ENCODE peak calls at places on chromosomes 11 and 22, in eight cellular contexts. One of them, this sample, is unnamed.

GRCh38 chr11:12459374-12459773 is 82.0 kb downstream of the PARVA start:
- DNase-seq in brain microvascular endothelial cell: no peak
- DNase-seq in HL-60: no peak
- DNase-seq in kidney: no peak
- DNase-seq in right lobe of liver: no peak
- DNase-seq in effector memory CD4-positive, alpha-beta T cell: no peak
- DNase-seq in neuronal stem cell: no peak
- DNase-seq in H9: no peak
- DNase-seq in this sample: no peak

GRCh38 chr22:43510226-43511070 is 98.6 kb downstream of the MPPED1 start:
- DNase-seq in right lobe of liver: peak; percentile 38
- DNase-seq in brain microvascular endothelial cell: no peak
- DNase-seq in H9: no peak
- DNase-seq in neuronal stem cell: no peak
- DNase-seq in effector memory CD4-positive, alpha-beta T cell: no peak
- DNase-seq in HL-60: no peak
- DNase-seq in kidney: peak; percentile 49
- DNase-seq in this sample: no peak

GRCh38 chr11:76391811-76392475 is 10.8 kb downstream of the GVQW3 start:
- DNase-seq in effector memory CD4-positive, alpha-beta T cell: no peak
- DNase-seq in kidney: no peak
- DNase-seq in H9: no peak
- DNase-seq in right lobe of liver: no peak
- DNase-seq in neuronal stem cell: no peak
- DNase-seq in brain microvascular endothelial cell: no peak
- DNase-seq in HL-60: no peak
- DNase-seq in this sample: no peak

GRCh38 chr11:64100345-64100744 is 64.6 kb downstream of the FLRT1 start:
- DNase-seq in neuronal stem cell: no peak
- DNase-seq in effector memory CD4-positive, alpha-beta T cell: no peak
- DNase-seq in HL-60: no peak
- DNase-seq in brain microvascular endothelial cell: no peak
- DNase-seq in right lobe of liver: no peak
- DNase-seq in H9: peak; percentile 57
- DNase-seq in kidney: no peak
- DNase-seq in this sample: no peak

GRCh38 chr11:73401217-73401923 is 25.2 kb downstream of the RELT start:
- DNase-seq in brain microvascular endothelial cell: peak; percentile 32
- DNase-seq in kidney: no peak
- DNase-seq in effector memory CD4-positive, alpha-beta T cell: no peak
- DNase-seq in H9: no peak
- DNase-seq in HL-60: no peak
- DNase-seq in neuronal stem cell: no peak
- DNase-seq in right lobe of liver: peak; percentile 14
- DNase-seq in this sample: no peak

GRCh38 chr11:47105974-47106373 is 70.7 kb downstream of the ARFGAP2 start:
- DNase-seq in HL-60: no peak
- DNase-seq in kidney: no peak
- DNase-seq in brain microvascular endothelial cell: no peak
- DNase-seq in neuronal stem cell: no peak
- DNase-seq in H9: no peak
- DNase-seq in effector memory CD4-positive, alpha-beta T cell: no peak
- DNase-seq in right lobe of liver: no peak
- DNase-seq in this sample: no peak

GRCh38 chr11:75262961-75263852 is 22.6 kb downstream of the TPBGL start:
- DNase-seq in neuronal stem cell: no peak
- DNase-seq in H9: no peak
- DNase-seq in kidney: peak; percentile 61
- DNase-seq in effector memory CD4-positive, alpha-beta T cell: no peak
- DNase-seq in brain microvascular endothelial cell: no peak
- DNase-seq in HL-60: no peak
- DNase-seq in right lobe of liver: peak; percentile 54
- DNase-seq in this sample: peak; percentile 36

GRCh38 chr11:59584294-59584693 is 31.3 kb downstream of the OSBP start:
- DNase-seq in brain microvascular endothelial cell: no peak
- DNase-seq in right lobe of liver: no peak
- DNase-seq in H9: no peak
- DNase-seq in kidney: no peak
- DNase-seq in effector memory CD4-positive, alpha-beta T cell: no peak
- DNase-seq in neuronal stem cell: no peak
- DNase-seq in HL-60: no peak
- DNase-seq in this sample: no peak

GRCh38 chr11:116879789-116880402 is 42.5 kb upstream of the APOA1 start:
- DNase-seq in HL-60: peak; percentile 60
- DNase-seq in H9: no peak
- DNase-seq in kidney: no peak
- DNase-seq in neuronal stem cell: peak; percentile 29
- DNase-seq in brain microvascular endothelial cell: peak; percentile 67
- DNase-seq in effector memory CD4-positive, alpha-beta T cell: no peak
- DNase-seq in right lobe of liver: no peak
- DNase-seq in this sample: no peak

GRCh38 chr11:10005955-10006525 is 288.0 kb downstream of the SBF2 start:
- DNase-seq in brain microvascular endothelial cell: no peak
- DNase-seq in H9: no peak
- DNase-seq in right lobe of liver: no peak
- DNase-seq in effector memory CD4-positive, alpha-beta T cell: no peak
- DNase-seq in neuronal stem cell: no peak
- DNase-seq in HL-60: no peak
- DNase-seq in kidney: no peak
- DNase-seq in this sample: no peak

GRCh38 chr22:37211075-37211852 is 1.0 kb downstream of the SSTR3 start:
- DNase-seq in brain microvascular endothelial cell: no peak
- DNase-seq in H9: no peak
- DNase-seq in kidney: peak; percentile 41
- DNase-seq in right lobe of liver: no peak
- DNase-seq in effector memory CD4-positive, alpha-beta T cell: no peak
- DNase-seq in HL-60: no peak
- DNase-seq in neuronal stem cell: no peak
- DNase-seq in this sample: peak; percentile 37

GRCh38 chr11:10872097-10872496 is 14.2 kb upstream of the ZBED5 start:
- DNase-seq in brain microvascular endothelial cell: no peak
- DNase-seq in HL-60: no peak
- DNase-seq in kidney: no peak
- DNase-seq in right lobe of liver: no peak
- DNase-seq in H9: no peak
- DNase-seq in effector memory CD4-positive, alpha-beta T cell: no peak
- DNase-seq in neuronal stem cell: no peak
- DNase-seq in this sample: no peak

GRCh38 chr11:45648931-45649330 is 16.5 kb downstream of the CHST1 start:
- DNase-seq in H9: no peak
- DNase-seq in HL-60: no peak
- DNase-seq in right lobe of liver: no peak
- DNase-seq in effector memory CD4-positive, alpha-beta T cell: no peak
- DNase-seq in neuronal stem cell: no peak
- DNase-seq in kidney: no peak
- DNase-seq in brain microvascular endothelial cell: no peak
- DNase-seq in this sample: no peak

GRCh38 chr11:75450826-75451783 is 18.1 kb upstream of the KLHL35 start:
- DNase-seq in HL-60: peak; percentile 14
- DNase-seq in brain microvascular endothelial cell: no peak
- DNase-seq in H9: peak; percentile 79
- DNase-seq in kidney: no peak
- DNase-seq in effector memory CD4-positive, alpha-beta T cell: no peak
- DNase-seq in neuronal stem cell: no peak
- DNase-seq in right lobe of liver: no peak
- DNase-seq in this sample: no peak

GRCh38 chr11:96199563-96200025 is 143.4 kb downstream of the MAML2 start:
- DNase-seq in neuronal stem cell: no peak
- DNase-seq in kidney: no peak
- DNase-seq in HL-60: no peak
- DNase-seq in H9: no peak
- DNase-seq in effector memory CD4-positive, alpha-beta T cell: peak; percentile 45
- DNase-seq in right lobe of liver: no peak
- DNase-seq in brain microvascular endothelial cell: peak; percentile 91
- DNase-seq in this sample: no peak

GRCh38 chr11:2928605-2929510 is at the start of gene PHLDA2:
- DNase-seq in right lobe of liver: peak; percentile 76
- DNase-seq in kidney: peak; percentile 89
- DNase-seq in brain microvascular endothelial cell: peak; percentile 59
- DNase-seq in effector memory CD4-positive, alpha-beta T cell: peak; percentile 46
- DNase-seq in H9: peak; percentile 67
- DNase-seq in neuronal stem cell: no peak
- DNase-seq in HL-60: peak; percentile 60
- DNase-seq in this sample: peak; percentile 79

GRCh38 chr11:57641426-57641825 is 8.3 kb downstream of the YPEL4 start:
- DNase-seq in kidney: no peak
- DNase-seq in HL-60: peak; percentile 48
- DNase-seq in neuronal stem cell: no peak
- DNase-seq in H9: no peak
- DNase-seq in brain microvascular endothelial cell: peak; percentile 36
- DNase-seq in effector memory CD4-positive, alpha-beta T cell: no peak
- DNase-seq in right lobe of liver: no peak
- DNase-seq in this sample: no peak

GRCh38 chr22:49230194-49230577 is 597.5 kb downstream of the BRD1 start:
- DNase-seq in effector memory CD4-positive, alpha-beta T cell: no peak
- DNase-seq in HL-60: no peak
- DNase-seq in kidney: no peak
- DNase-seq in neuronal stem cell: peak; percentile 50
- DNase-seq in right lobe of liver: no peak
- DNase-seq in brain microvascular endothelial cell: no peak
- DNase-seq in H9: peak; percentile 54
- DNase-seq in this sample: no peak

GRCh38 chr11:67367014-67367835 is 6.2 kb downstream of the CLCF1 start:
- DNase-seq in kidney: no peak
- DNase-seq in brain microvascular endothelial cell: no peak
- DNase-seq in effector memory CD4-positive, alpha-beta T cell: no peak
- DNase-seq in neuronal stem cell: no peak
- DNase-seq in H9: no peak
- DNase-seq in right lobe of liver: no peak
- DNase-seq in HL-60: peak; percentile 17
- DNase-seq in this sample: no peak
- H3K27ac ChIP-seq in kidney: no peak overlapping the region
- H3K27ac ChIP-seq in brain microvascular endothelial cell: no peak overlapping the region
- H3K27ac ChIP-seq in effector memory CD4-positive, alpha-beta T cell: no peak overlapping the region
- H3K27ac ChIP-seq in neuronal stem cell: no peak overlapping the region
- H3K27ac ChIP-seq in H9: no peak overlapping the region
- H3K27ac ChIP-seq in right lobe of liver: no peak overlapping the region
- H3K27ac ChIP-seq in HL-60: no peak overlapping the region
- H3K27ac ChIP-seq in this sample: no peak overlapping the region

DNA sequence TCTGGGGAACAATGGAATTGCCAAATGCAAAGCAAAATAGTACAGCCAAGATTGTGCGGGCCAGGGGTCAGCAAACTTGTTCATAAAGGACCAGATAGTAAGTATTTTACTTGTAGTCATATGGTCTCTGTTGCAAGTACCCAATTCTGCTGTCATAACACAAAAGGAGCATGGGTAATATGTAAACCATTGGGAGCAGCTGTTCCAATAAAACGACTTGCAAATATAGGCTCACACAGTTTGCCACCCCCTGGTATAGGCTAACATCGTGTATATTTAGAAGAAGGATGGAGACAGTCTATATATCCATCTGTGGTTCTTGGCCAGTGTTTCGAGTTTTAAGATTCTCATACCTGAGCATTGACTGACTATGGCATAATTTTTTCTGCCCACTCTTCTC is 15.6 kb downstream of the SDHAF2 start:
- DNase-seq in kidney: no peak
- DNase-seq in brain microvascular endothelial cell: no peak
- DNase-seq in HL-60: no peak
- DNase-seq in neuronal stem cell: no peak
- DNase-seq in H9: no peak
- DNase-seq in effector memory CD4-positive, alpha-beta T cell: no peak
- DNase-seq in right lobe of liver: no peak
- DNase-seq in this sample: no peak
- H3K27ac ChIP-seq in kidney: no peak overlapping the region
- H3K27ac ChIP-seq in brain microvascular endothelial cell: peak overlapping the region; percentile 7
- H3K27ac ChIP-seq in HL-60: no peak overlapping the region
- H3K27ac ChIP-seq in neuronal stem cell: no peak overlapping the region
- H3K27ac ChIP-seq in H9: no peak overlapping the region
- H3K27ac ChIP-seq in effector memory CD4-positive, alpha-beta T cell: no peak overlapping the region
- H3K27ac ChIP-seq in right lobe of liver: no peak overlapping the region
- H3K27ac ChIP-seq in this sample: no peak overlapping the region

DNA sequence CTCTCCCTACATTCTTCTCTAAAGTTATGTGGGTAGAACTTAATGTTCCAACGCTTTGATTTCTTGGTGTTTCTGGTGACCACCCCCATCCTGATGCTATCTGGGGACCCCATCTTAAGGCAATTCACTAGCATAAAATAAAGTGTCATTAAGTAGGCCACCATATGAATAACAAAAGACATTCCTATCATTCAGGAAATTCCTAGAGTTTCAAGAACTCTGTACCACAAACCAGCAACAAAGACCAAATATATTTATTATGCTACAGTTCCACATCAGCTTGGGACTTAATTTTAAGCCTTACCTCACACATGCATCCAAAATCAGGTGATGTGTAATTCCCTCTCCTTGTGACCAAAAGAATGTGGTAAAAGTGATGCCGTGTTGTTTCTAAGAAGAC is 254.6 kb upstream of the LRRC4C start:
- DNase-seq in kidney: no peak
- DNase-seq in right lobe of liver: no peak
- DNase-seq in brain microvascular endothelial cell: no peak
- DNase-seq in effector memory CD4-positive, alpha-beta T cell: no peak
- DNase-seq in neuronal stem cell: no peak
- DNase-seq in HL-60: no peak
- DNase-seq in H9: no peak
- DNase-seq in this sample: no peak
- H3K27ac ChIP-seq in kidney: no peak overlapping the region
- H3K27ac ChIP-seq in right lobe of liver: no peak overlapping the region
- H3K27ac ChIP-seq in brain microvascular endothelial cell: no peak overlapping the region
- H3K27ac ChIP-seq in effector memory CD4-positive, alpha-beta T cell: no peak overlapping the region
- H3K27ac ChIP-seq in neuronal stem cell: no peak overlapping the region
- H3K27ac ChIP-seq in HL-60: no peak overlapping the region
- H3K27ac ChIP-seq in H9: no peak overlapping the region
- H3K27ac ChIP-seq in this sample: no peak overlapping the region

DNA sequence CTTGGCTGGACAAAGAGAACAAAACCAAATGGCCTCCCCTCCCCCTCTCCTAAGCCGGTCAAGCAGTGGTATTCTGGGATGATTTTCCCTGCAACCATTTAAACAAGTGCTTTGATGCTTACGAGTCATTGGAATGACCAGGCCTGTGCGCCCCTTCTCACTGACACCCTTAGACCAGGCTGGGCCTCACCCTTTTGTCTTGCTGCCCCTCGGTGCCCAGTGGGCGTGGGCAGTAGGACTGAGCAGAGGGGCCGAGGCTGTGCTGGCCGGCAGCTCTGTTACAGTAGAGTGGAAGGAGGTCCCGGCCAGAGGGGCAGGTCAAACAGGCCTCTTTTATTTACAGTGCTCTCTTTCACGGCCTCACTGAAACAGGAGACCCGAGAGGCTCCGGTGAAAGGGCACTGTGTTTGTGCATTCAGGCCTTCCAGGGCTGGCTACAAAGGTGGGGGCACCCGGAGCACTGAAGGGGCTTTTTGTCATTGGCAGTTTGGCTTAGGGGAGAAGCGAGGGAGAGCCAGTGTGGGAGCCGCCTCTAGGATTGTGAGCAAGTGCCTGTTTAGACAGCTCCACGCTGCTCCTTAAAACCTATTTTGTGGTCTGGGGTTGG is 32.4 kb downstream of the ZBTB16 start:
- DNase-seq in effector memory CD4-positive, alpha-beta T cell: no peak
- DNase-seq in neuronal stem cell: peak; percentile 86
- DNase-seq in right lobe of liver: no peak
- DNase-seq in kidney: no peak
- DNase-seq in HL-60: no peak
- DNase-seq in brain microvascular endothelial cell: no peak
- DNase-seq in H9: no peak
- DNase-seq in this sample: no peak
- H3K27ac ChIP-seq in effector memory CD4-positive, alpha-beta T cell: no peak overlapping the region
- H3K27ac ChIP-seq in neuronal stem cell: peak overlapping the region; percentile 95
- H3K27ac ChIP-seq in right lobe of liver: peak overlapping the region; percentile 60
- H3K27ac ChIP-seq in kidney: no peak overlapping the region
- H3K27ac ChIP-seq in HL-60: peak overlapping the region; percentile 55
- H3K27ac ChIP-seq in brain microvascular endothelial cell: no peak overlapping the region
- H3K27ac ChIP-seq in H9: no peak overlapping the region
- H3K27ac ChIP-seq in this sample: no peak overlapping the region